ENCODE peak calls at places on chromosomes 7 and 10, in four cellular contexts. T is hippocampal formation, E is suprapubic skin, G is spleen. H is an unnamed sample.

GRCh38 chr10:132236161-132236560 is 49.4 kb downstream of the DPYSL4 start:
- DNase-seq in T (no peak), G (no peak), E (no peak), H (no peak)

GRCh38 chr10:121608669-121609190 is 10.5 kb upstream of the FGFR2 start:
- DNase-seq in T (peak; percentile 38), E (no peak), G (peak; percentile 68), H (peak; percentile 89)

GRCh38 chr10:94320285-94320914 is 42.3 kb downstream of the NOC3L start:
- DNase-seq in E (peak; percentile 87), G (peak; percentile 83), T (peak; percentile 39), H (no peak)

GRCh38 chr7:135385209-135385608 is 124.7 kb downstream of the CNOT4 start:
- DNase-seq in T (no peak), E (no peak), G (no peak), H (no peak)

GRCh38 chr10:129045658-129046057 is 421.4 kb upstream of the MGMT start:
- DNase-seq in E (no peak), T (no peak), G (no peak), H (no peak)

GRCh38 chr7:41788556-41788955 is 85.7 kb upstream of the INHBA start:
- DNase-seq in G (no peak), E (no peak), T (no peak), H (no peak)

GRCh38 chr10:31912289-31912688 is 16.3 kb downstream of the ARHGAP12 start:
- DNase-seq in G (no peak), E (no peak), T (no peak), H (no peak)

GRCh38 chr10:507355-507699 is 182.1 kb downstream of the DIP2C start:
- DNase-seq in T (no peak), G (no peak), E (no peak), H (no peak)

GRCh38 chr10:120278069-120278468 is 179.0 kb upstream of the PLPP4 start:
- DNase-seq in G (no peak), E (no peak), T (no peak), H (no peak)

GRCh38 chr10:113475381-113475807 is 77.5 kb upstream of the HABP2 start:
- DNase-seq in T (no peak), E (no peak), G (no peak), H (no peak)

GRCh38 chr7:142790056-142790455 is 19.3 kb downstream of the PRSS2 start:
- DNase-seq in G (no peak), E (no peak), T (no peak), H (no peak)

GRCh38 chr7:33339074-33339805 is 209.9 kb downstream of the BBS9 start:
- DNase-seq in G (no peak), E (no peak), T (no peak), H (no peak)

GRCh38 chr7:40003586-40003985 is 53.5 kb downstream of the CDK13 start:
- DNase-seq in E (no peak), G (no peak), T (no peak), H (no peak)

GRCh38 chr10:78215645-78216044 is 182.0 kb downstream of the RPS24 start:
- DNase-seq in T (no peak), G (no peak), E (peak; percentile 85), H (no peak)

GRCh38 chr7:28957064-28957821 is 887 bp downstream of the TRIL start:
- DNase-seq in T (no peak), G (peak; percentile 79), E (no peak), H (no peak)

GRCh38 chr7:97107192-97107800 is 10.2 kb upstream of the SDHAF3 start:
- DNase-seq in E (no peak), T (no peak), G (no peak), H (no peak)

GRCh38 chr7:80732635-80733034 is 94.2 kb downstream of the CD36 start:
- DNase-seq in E (no peak), T (no peak), G (no peak), H (no peak)

GRCh38 chr10:943334-944033 is 12.0 kb upstream of the LARP4B start:
- DNase-seq in T (no peak), G (no peak), E (no peak), H (no peak)

GRCh38 chr10:33015798-33016547 is 57.9 kb upstream of the ITGB1 start:
- DNase-seq in G (no peak), T (no peak), E (no peak), H (no peak)

GRCh38 chr7:107742678-107743566 is 1.0 kb upstream of the CBLL1 start:
- DNase-seq in E (peak; percentile 82), G (peak; percentile 93), T (peak; percentile 61), H (no peak)

GRCh38 chr10:30822693-30823465 is 193.3 kb upstream of the LYZL2 start:
- DNase-seq in G (peak; percentile 47), E (peak; percentile 40), T (no peak), H (peak; percentile 81)

GRCh38 chr7:16727736-16728135 is 25.8 kb upstream of the TSPAN13 start:
- DNase-seq in G (no peak), T (no peak), E (no peak), H (no peak)

GRCh38 chr10:78717200-78717599 is 351.6 kb upstream of the ZMIZ1 start:
- DNase-seq in T (no peak), E (no peak), G (no peak), H (peak; percentile 45)